ENCODE peak calls at places on chromosomes 7 and 10, in four cellular contexts. C is activated CD4-positive, alpha-beta T cell treated with anti-CD3 and anti-CD28 coated beads, Interleukin-2, amount 50 U/mL, for 1 hour; G is osteocyte; X is NCI-H1694. Z is an unnamed sample.

GRCh38 chr10:91012502-91012901 is 91.6 kb upstream of the ANKRD1 start:
- DNase-seq in C (no peak), G (no peak), X (no peak), Z (no peak)

GRCh38 chr10:17548786-17549185 is 68.4 kb downstream of the HACD1 start:
- DNase-seq in C (no peak), G (no peak), X (no peak), Z (no peak)

GRCh38 chr7:111992601-111993000 is 213.6 kb downstream of the DOCK4 start:
- DNase-seq in C (no peak), G (no peak), X (no peak), Z (no peak)

GRCh38 chr7:77757589-77757988 is 40.6 kb downstream of the TMEM60 start:
- DNase-seq in C (no peak), G (no peak), X (no peak), Z (no peak)

GRCh38 chr7:115099906-115100305 is 178.0 kb downstream of the MDFIC start:
- DNase-seq in C (no peak), G (no peak), X (no peak), Z (no peak)

GRCh38 chr7:95335093-95335492 is 10.8 kb upstream of the PON1 start:
- DNase-seq in C (no peak), G (no peak), X (no peak), Z (no peak)

GRCh38 chr10:59833810-59834209 is 72.5 kb downstream of the CCDC6 start:
- DNase-seq in C (no peak), G (no peak), X (no peak), Z (no peak)

GRCh38 chr10:15419279-15419874 is 48.3 kb upstream of the FAM171A1 start:
- DNase-seq in C (peak), G (no peak), X (peak), Z (peak)

GRCh38 chr10:93701903-93702277 is 502 bp downstream of the FRA10AC1 start:
- DNase-seq in C (no peak), G (no peak), X (no peak), Z (no peak)

GRCh38 chr10:118850418-118851061 is 95.8 kb upstream of the CACUL1 start:
- DNase-seq in C (peak), G (no peak), X (peak), Z (peak)

GRCh38 chr10:67612577-67613537 is 83.1 kb downstream of the CTNNA3 start:
- DNase-seq in C (peak), G (no peak), X (no peak), Z (no peak)

GRCh38 chr7:25009271-25009670 is 29.3 kb upstream of the OSBPL3 start:
- DNase-seq in C (no peak), G (no peak), X (no peak), Z (no peak)

GRCh38 chr10:541750-542371 is 147.6 kb downstream of the DIP2C start:
- DNase-seq in C (no peak), G (no peak), X (no peak), Z (no peak)

GRCh38 chr10:49609283-49610014 is 661 bp upstream of the SLC18A3 start:
- DNase-seq in C (no peak), G (no peak), X (peak), Z (no peak)

GRCh38 chr7:150811-151221 is 41.6 kb upstream of the FAM20C start:
- DNase-seq in C (no peak), G (no peak), X (no peak), Z (no peak)

GRCh38 chr7:96837583-96837982 is 127.9 kb upstream of the SEM1 start:
- DNase-seq in C (no peak), G (no peak), X (no peak), Z (peak)

GRCh38 chr7:83005410-83005809 is 157.3 kb downstream of the PCLO start:
- DNase-seq in C (no peak), G (no peak), X (no peak), Z (no peak)

GRCh38 chr10:11403116-11403515 is 208.3 kb downstream of the USP6NL start:
- DNase-seq in C (peak), G (no peak), X (no peak), Z (peak)

GRCh38 chr7:37281368-37282092 is 167.1 kb downstream of the ELMO1 start:
- DNase-seq in C (no peak), G (no peak), X (no peak), Z (no peak)

GRCh38 chr10:43251664-43252165 is 15.2 kb downstream of the RASGEF1A start:
- DNase-seq in C (no peak), G (peak), X (no peak), Z (no peak)

GRCh38 chr10:43234471-43235041 is 32.3 kb downstream of the RASGEF1A start:
- DNase-seq in C (no peak), G (peak), X (no peak), Z (no peak)

GRCh38 chr10:114869500-114869899 is 47.9 kb downstream of the FHIP2A start:
- DNase-seq in C (no peak), G (no peak), X (no peak), Z (no peak)

GRCh38 chr7:13097508-13097907 is 410.1 kb downstream of the ARL4A start:
- DNase-seq in C (no peak), G (no peak), X (no peak), Z (no peak)

GRCh38 chr10:77077546-77077945 is 560.1 kb downstream of the KCNMA1 start:
- DNase-seq in C (no peak), G (no peak), X (no peak), Z (no peak)

GRCh38 chr10:14740684-14741247 is 33.9 kb downstream of the FAM107B start:
- DNase-seq in C (no peak), G (no peak), X (no peak), Z (no peak)

GRCh38 chr10:54797636-54798395 is 3.2 kb downstream of the PCDH15 start:
- DNase-seq in C (no peak), G (no peak), X (no peak), Z (no peak)

GRCh38 chr10:7464703-7465102 is 53.9 kb upstream of the SFMBT2 start:
- DNase-seq in C (no peak), G (no peak), X (no peak), Z (no peak)

GRCh38 chr10:8556321-8556720 is 501.8 kb downstream of the GATA3 start:
- DNase-seq in C (no peak), G (no peak), X (no peak), Z (no peak)

GRCh38 chr7:103762907-103763306 is 226.6 kb downstream of the RELN start:
- DNase-seq in C (no peak), G (no peak), X (no peak), Z (no peak)

GRCh38 chr10:3658766-3659165 is 126.2 kb downstream of the KLF6 start:
- DNase-seq in C (no peak), G (no peak), X (no peak), Z (no peak)

GRCh38 chr10:31999261-31999660 is 57.0 kb downstream of the KIF5B start:
- DNase-seq in C (no peak), G (no peak), X (no peak), Z (no peak)

Z was measured in naive thymus-derived CD4-positive, alpha-beta T cell.